ENCODE peak calls at places on chromosomes 11 and 22, in five cellular contexts. C is psoas muscle, G is AG04450, H is cardiac fibroblast, D is heart left ventricle. L is an unnamed sample.

GRCh38 chr11:13136272-13136596 is 127.1 kb downstream of the RASSF10 start:
- DNase-seq in C (no peak), G (no peak), D (no peak), H (no peak), L (no peak)

GRCh38 chr11:7348432-7349298 is 97.0 kb downstream of the SYT9 start:
- DNase-seq in C (no peak), G (no peak), D (no peak), H (no peak), L (no peak)

GRCh38 chr22:43151251-43152000 is at the start of gene TSPO:
- DNase-seq in G (no peak), H (peak), C (peak), D (peak), L (no peak)

GRCh38 chr22:20787746-20788626 is 14.1 kb downstream of the SERPIND1 start:
- DNase-seq in C (no peak), G (no peak), D (no peak), H (no peak), L (no peak)

GRCh38 chr11:91272089-91272488 is 952.5 kb upstream of the FAT3 start:
- DNase-seq in D (no peak), G (no peak), H (no peak), C (no peak), L (no peak)

GRCh38 chr11:87917111-87917510 is 258.1 kb downstream of the RAB38 start:
- DNase-seq in G (no peak), C (no peak), D (no peak), H (no peak), L (no peak)

GRCh38 chr22:38424525-38425080 is 30.4 kb downstream of the KCNJ4 start:
- DNase-seq in G (no peak), H (no peak), D (peak), C (no peak), L (no peak)

GRCh38 chr11:62612366-62613274 is at the start of the genes EML3 and ROM1:
- DNase-seq in G (peak), D (peak), H (peak), C (peak), L (peak)

GRCh38 chr11:86591631-86592030 is 80.8 kb downstream of the ME3 start:
- DNase-seq in G (no peak), H (no peak), D (no peak), C (no peak), L (no peak)

GRCh38 chr22:30270841-30271240 is 4.2 kb upstream of the OSM start:
- DNase-seq in C (peak), D (peak), H (peak), G (no peak), L (no peak)

GRCh38 chr11:45156731-45157130 is 10.3 kb downstream of the PRDM11 start:
- DNase-seq in D (no peak), G (no peak), C (no peak), H (no peak), L (no peak)

GRCh38 chr11:126360049-126360446 is 4.6 kb downstream of the ST3GAL4 start:
- DNase-seq in D (no peak), G (no peak), H (no peak), C (no peak), L (no peak)

DNA sequence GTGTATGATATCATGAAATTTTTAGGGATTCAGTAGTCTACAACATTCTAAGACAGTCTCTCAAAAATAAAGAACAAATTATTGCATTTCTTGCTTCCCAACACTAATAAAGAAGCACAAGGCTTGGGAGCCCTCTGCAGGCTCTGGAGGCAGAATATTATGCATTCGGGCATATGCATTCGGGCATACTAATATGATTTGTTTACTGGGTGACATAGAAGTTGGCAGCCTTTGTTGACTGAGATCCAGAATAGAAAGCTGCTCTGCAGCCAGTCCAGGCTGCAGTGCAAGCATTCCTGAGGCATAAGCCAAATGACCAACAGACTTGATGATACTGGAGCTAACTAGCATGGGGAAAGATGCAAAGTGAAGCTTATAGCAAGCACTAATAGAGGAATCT is 945.5 kb downstream of the OPCML start:
- DNase-seq in C (no peak), G (peak), H (peak), D (no peak), L (no peak)
- TF ChIP-seq CTCF in C (no peak), G (no peak), H (no peak), D (no peak), L (no peak)

GRCh38 chr11:18526521-18527296 is at the start of gene TSG101:
- DNase-seq in G (peak), D (peak), C (peak), H (peak), L (peak)
- TF ChIP-seq CTCF in G (no peak), D (no peak), C (no peak), H (no peak), L (no peak)

GRCh38 chr11:68117896-68118470 is 3.2 kb downstream of the CHKA start:
- DNase-seq in D (no peak), G (no peak), C (no peak), H (no peak), L (no peak)

GRCh38 chr11:68116126-68116525 is 5.1 kb downstream of the CHKA start:
- DNase-seq in D (no peak), H (no peak), C (no peak), G (no peak), L (no peak)

GRCh38 chr11:68116892-68117435 is 4.2 kb downstream of the CHKA start:
- DNase-seq in G (no peak), C (no peak), H (no peak), D (no peak), L (no peak)

GRCh38 chr11:68115285-68115684 is 5.9 kb downstream of the CHKA start:
- DNase-seq in D (no peak), G (no peak), H (no peak), C (no peak), L (no peak)

DNA sequence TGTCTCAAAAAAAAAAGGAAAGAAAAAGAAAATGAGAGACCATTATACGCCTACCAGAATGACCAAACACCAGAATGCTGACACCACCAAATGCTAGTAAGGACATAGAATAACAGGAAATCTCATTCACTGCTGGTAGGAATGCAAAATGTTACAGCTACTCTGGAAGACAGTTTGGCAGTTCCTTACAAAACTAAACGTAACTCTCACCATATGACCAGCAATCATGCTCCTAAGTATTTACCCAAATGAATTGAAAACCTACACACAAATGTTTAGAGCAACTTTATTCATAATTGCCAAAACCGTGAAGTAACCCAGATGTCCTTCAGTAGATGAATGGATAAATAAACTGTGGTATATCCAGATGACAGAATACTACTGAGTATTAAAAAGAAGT is 7.2 kb downstream of the CHKA start:
- DNase-seq in D (no peak), H (peak), C (no peak), G (peak), L (peak)
- TF ChIP-seq CTCF in D (no peak), H (no peak), C (no peak), G (peak), L (peak)

DNA sequence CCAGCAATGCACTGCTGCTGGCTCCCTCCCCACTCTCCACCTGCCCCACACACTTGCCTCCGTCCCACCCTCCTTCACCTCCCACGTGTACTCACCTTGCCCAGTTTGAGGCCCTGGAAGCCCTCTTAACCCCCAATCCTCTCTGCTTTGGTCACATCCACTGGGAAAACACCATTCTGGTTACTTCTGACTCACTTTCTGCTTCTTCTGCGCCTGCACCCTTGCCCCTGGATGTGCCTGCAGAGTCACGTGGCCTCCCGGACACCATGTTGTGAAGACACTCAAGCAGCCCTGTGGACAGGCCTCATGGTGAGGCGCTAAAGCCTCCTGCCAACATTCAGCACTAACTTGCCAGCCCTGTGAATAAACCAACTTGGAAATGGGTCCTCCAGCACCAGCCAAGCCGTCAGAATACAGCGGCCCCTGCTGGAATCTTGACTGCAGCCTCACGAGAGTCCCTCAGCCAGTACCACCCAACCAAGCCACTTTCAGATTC is 2.6 kb upstream of the NAALADL1 start:
- DNase-seq in G (no peak), H (peak), D (no peak), C (no peak), L (no peak)
- TF ChIP-seq CTCF in G (peak), H (peak), D (no peak), C (no peak), L (peak)

GRCh38 chr22:25896098-25896497 is 154.1 kb downstream of the MYO18B start:
- DNase-seq in C (no peak), H (no peak), G (no peak), D (no peak), L (no peak)
- TF ChIP-seq CTCF in C (no peak), H (no peak), G (no peak), D (no peak), L (no peak)